ENCODE peak calls at places on chromosomes 4 and X, in seven cellular contexts. N is esophagus squamous epithelium, B is fibroblast of lung, I is PC-3, Y is AG04450, P is ovary, V is cardiac muscle cell. K is an unnamed sample.
A peak's percentile ranks its signal among the peaks of the same experiment; 100 is the strongest.

GRCh38 chr4:75584067-75584466 is 28.2 kb downstream of the ODAPH start:
- DNase-seq in V (peak; percentile 41), I (peak; percentile 10), P (no peak), Y (no peak), N (no peak), B (peak; percentile 16), K (no peak)

GRCh38 chr4:121686265-121686664 is 10.5 kb downstream of the ANXA5 start:
- DNase-seq in B (no peak), P (no peak), I (peak; percentile 79), V (no peak), Y (no peak), N (no peak), K (no peak)

GRCh38 chrX:15465896-15466651 is 27.1 kb downstream of the PIR start:
- DNase-seq in I (peak; percentile 5), B (no peak), P (peak; percentile 32), Y (no peak), N (no peak), V (peak; percentile 44), K (no peak)

GRCh38 chr4:173522160-173522873 is 7.7 kb downstream of the HAND2 start:
- DNase-seq in P (peak; percentile 93), Y (peak; percentile 59), N (no peak), B (peak; percentile 81), I (no peak), V (peak; percentile 97), K (no peak)

GRCh38 chr4:146033149-146033548 is 94.5 kb upstream of the ZNF827 start:
- DNase-seq in P (no peak), I (no peak), B (no peak), N (no peak), V (no peak), Y (no peak), K (no peak)

GRCh38 chr4:38688676-38689355 is 24.8 kb downstream of the KLF3 start:
- DNase-seq in I (no peak), N (no peak), B (peak; percentile 36), P (no peak), V (no peak), Y (no peak), K (no peak)

GRCh38 chr4:151227731-151228130 is 49.2 kb upstream of the PRSS48 start:
- DNase-seq in V (peak; percentile 97), N (no peak), B (peak; percentile 85), P (peak; percentile 61), I (peak; percentile 35), Y (peak; percentile 18), K (peak; percentile 75)

GRCh38 chrX:150982786-150983525 is at the start of gene HMGB3:
- DNase-seq in V (peak; percentile 89), I (peak; percentile 95), B (peak; percentile 90), N (peak; percentile 47), P (peak; percentile 57), Y (peak; percentile 70), K (peak; percentile 93)

GRCh38 chr4:112029642-112030235 is 115.5 kb upstream of the FAM241A start:
- DNase-seq in P (no peak), V (no peak), I (no peak), Y (no peak), N (no peak), B (no peak), K (no peak)

GRCh38 chrX:150478496-150479492 is 89.6 kb upstream of the MTM1 start:
- DNase-seq in B (no peak), I (no peak), V (no peak), P (no peak), Y (no peak), N (no peak), K (no peak)

GRCh38 chr4:123673971-123674370 is 277.4 kb downstream of the SPRY1 start:
- DNase-seq in P (no peak), B (peak; percentile 91), Y (no peak), V (no peak), I (peak; percentile 52), N (no peak), K (no peak)

GRCh38 chr4:100977746-100978397 is 369.5 kb downstream of the PPP3CA start:
- DNase-seq in V (peak; percentile 62), B (peak; percentile 80), I (no peak), Y (no peak), P (no peak), N (no peak), K (no peak)

GRCh38 chrX:63855896-63856295 is 70.9 kb upstream of the ARHGEF9 start:
- DNase-seq in P (no peak), I (no peak), Y (no peak), N (no peak), B (peak; percentile 32), V (no peak), K (no peak)

GRCh38 chr4:6909970-6910339 is 329 bp downstream of the TBC1D14 start:
- DNase-seq in B (no peak), Y (no peak), P (peak; percentile 44), I (peak; percentile 8), V (no peak), N (no peak), K (no peak)

GRCh38 chrX:47563801-47564315 is 2.9 kb downstream of the ARAF start:
- DNase-seq in V (peak; percentile 47), B (peak; percentile 68), Y (no peak), I (peak; percentile 51), P (no peak), N (no peak), K (no peak)

GRCh38 chr4:163697121-163697520 is 202.6 kb downstream of the TMA16 start:
- DNase-seq in Y (peak; percentile 46), I (peak; percentile 72), N (no peak), B (peak; percentile 87), V (no peak), P (no peak), K (no peak)

GRCh38 chr4:127643791-127644190 is 11.0 kb downstream of the INTU start:
- DNase-seq in I (no peak), Y (no peak), P (no peak), N (no peak), B (peak; percentile 73), V (no peak), K (no peak)

GRCh38 chrX:150581093-150581775 is 12.8 kb downstream of the MTM1 start:
- DNase-seq in V (peak; percentile 60), B (peak; percentile 81), P (no peak), I (peak; percentile 85), Y (peak; percentile 32), N (no peak), K (no peak)

GRCh38 chrX:123476636-123477219 is 256.1 kb downstream of the THOC2 start:
- DNase-seq in V (no peak), P (no peak), I (no peak), N (no peak), B (peak; percentile 3), Y (no peak), K (no peak)

GRCh38 chrX:97290199-97290598 is 406.5 kb downstream of the RPA4 start:
- DNase-seq in Y (no peak), B (no peak), V (no peak), P (no peak), I (no peak), N (no peak), K (no peak)

GRCh38 chr4:10455133-10455532 is 2.1 kb downstream of the ZNF518B start:
- DNase-seq in V (no peak), Y (no peak), N (no peak), I (no peak), P (no peak), B (no peak), K (no peak)
- H3K4me3 ChIP-seq in V (no peak overlapping the region), Y (no peak overlapping the region), N (no peak overlapping the region), I (no peak overlapping the region), P (no peak overlapping the region), B (no peak overlapping the region), K (no peak overlapping the region)

DNA sequence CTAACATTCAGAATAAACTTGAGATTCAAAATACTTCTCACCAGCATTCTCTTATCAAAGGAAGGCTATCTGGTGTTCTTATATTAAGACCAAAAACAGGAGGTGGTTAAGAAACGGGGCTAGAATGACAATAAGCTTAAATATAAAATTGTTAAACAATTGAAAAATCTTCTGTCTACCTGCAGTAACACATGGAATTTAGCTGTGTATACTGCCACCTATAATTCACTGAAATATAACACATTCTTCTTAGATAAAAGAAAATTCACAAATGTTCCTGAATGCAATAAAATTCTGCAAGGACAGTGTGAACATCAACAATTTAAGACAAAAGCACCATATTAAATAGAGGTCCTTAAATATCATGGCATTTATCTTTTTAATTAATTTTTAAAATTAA is 11.5 kb upstream of the PCDH10 start:
- DNase-seq in V (no peak), Y (no peak), P (no peak), B (no peak), N (no peak), I (no peak), K (no peak)
- TF ChIP-seq CTCF in V (no peak), Y (no peak), P (no peak), B (no peak), N (no peak), I (peak; percentile 39), K (peak; percentile 34)

GRCh38 chrX:39361736-39362135 is 560.5 kb downstream of the MID1IP1 start:
- DNase-seq in Y (no peak), B (no peak), P (no peak), N (no peak), I (no peak), V (peak; percentile 0), K (no peak)

DNA sequence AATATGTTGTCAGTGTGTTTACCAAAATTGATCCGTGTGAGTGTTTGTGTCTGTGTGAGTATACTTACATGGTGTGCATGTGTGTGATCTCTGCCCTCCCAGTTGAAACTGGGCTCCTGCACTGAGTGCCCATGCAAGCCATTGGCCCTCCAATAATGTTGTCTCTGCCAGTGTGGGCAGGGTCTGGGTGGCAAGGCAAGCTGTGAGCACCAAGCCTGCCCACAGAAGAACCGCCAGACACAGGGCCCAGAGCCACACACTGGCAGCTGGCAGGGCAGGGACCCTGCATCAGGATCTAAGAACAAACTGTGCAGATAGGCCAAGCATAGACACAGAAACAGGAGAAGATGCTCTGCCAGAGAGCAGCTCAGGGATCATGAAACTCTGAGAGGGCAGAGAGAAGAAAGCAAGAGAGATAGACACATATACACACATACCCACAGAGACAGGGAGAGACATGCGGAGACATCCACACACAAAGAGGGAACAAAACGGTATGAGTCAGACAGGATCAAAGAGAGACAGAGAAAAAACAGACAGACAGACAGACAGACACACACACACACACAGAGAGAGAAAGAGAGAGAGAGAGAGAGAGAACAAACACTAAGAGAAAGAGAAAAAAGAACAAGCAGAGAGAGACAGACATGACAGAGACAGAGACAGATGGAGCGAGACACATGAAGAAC is 555.0 kb downstream of the MID1IP1 start:
- DNase-seq in P (no peak), Y (no peak), B (no peak), I (no peak), V (no peak), N (no peak), K (no peak)
- H3K27ac ChIP-seq in P (no peak overlapping the region), Y (no peak overlapping the region), B (no peak overlapping the region), I (no peak overlapping the region), V (no peak overlapping the region), N (no peak overlapping the region), K (no peak overlapping the region)

DNA sequence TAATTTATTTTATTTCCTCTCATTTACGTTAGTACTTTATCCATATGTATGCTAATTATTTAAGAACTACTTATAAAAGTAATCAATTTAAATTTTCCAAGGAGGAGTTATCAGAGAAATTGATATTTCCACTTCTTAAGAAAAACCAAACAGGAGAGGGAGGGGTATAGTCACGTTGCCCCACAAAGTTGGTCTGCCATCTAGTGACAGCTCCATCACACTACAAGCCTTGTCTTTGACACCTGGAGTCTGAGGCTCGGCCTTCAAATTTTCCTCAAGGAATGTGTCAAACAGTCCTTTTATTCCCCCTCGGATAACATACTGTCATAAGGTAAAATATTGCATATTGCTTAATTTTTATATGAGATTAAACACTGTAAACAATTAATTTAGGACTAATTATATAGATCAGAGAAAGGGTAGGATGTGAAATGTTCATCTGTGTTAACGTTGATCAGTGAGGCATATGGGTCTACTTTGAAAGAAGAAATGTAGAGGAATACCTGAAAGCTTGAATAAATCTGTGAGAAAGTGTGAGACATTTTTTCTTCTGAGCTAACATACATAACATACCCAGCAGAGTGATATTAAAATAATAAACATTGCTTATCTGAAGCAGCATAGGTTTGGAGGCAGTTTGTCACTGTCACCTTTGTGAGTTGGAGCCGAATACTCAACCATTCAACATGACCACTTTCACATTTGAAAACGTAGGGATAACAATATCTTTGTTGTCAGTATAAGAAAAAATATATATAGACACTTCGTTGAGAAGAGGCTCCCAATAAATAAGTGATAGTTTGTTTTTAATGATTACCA is 114.4 kb downstream of the GLRA3 start:
- DNase-seq in P (no peak), I (peak; percentile 68), V (peak; percentile 76), B (peak; percentile 31), N (no peak), Y (peak; percentile 3), K (no peak)
- H3K4me3 ChIP-seq in P (no peak overlapping the region), I (no peak overlapping the region), V (no peak overlapping the region), B (no peak overlapping the region), N (no peak overlapping the region), Y (no peak overlapping the region), K (no peak overlapping the region)

K was measured in RWPE2.